ENCODE peak calls at places on chromosome 15, in six cellular contexts. N is chondrocyte, K is B cell, H is mucosa of descending colon, D is A549, Y is choroid plexus epithelial cell. E is an unnamed sample.

GRCh38 chr15:41417418-41417811 is 520 bp downstream of the RTF1 start:
- DNase-seq in D (peak), N (peak), H (no peak), K (no peak), Y (peak), E (peak)

GRCh38 chr15:74432968-74433591 is 678 bp downstream of the SEMA7A start:
- DNase-seq in H (peak), N (no peak), D (no peak), K (peak), Y (no peak), E (peak)

GRCh38 chr15:90264649-90265048 is 823 bp upstream of the NGRN start:
- DNase-seq in K (no peak), H (peak), N (no peak), D (peak), Y (no peak), E (no peak)

GRCh38 chr15:25689592-25689991 is 173.5 kb downstream of the ATP10A start:
- DNase-seq in D (no peak), N (peak), Y (no peak), H (no peak), K (no peak), E (no peak)

GRCh38 chr15:72916939-72917338 is 133.4 kb upstream of the ADPGK start:
- DNase-seq in N (no peak), H (no peak), Y (peak), K (no peak), D (no peak), E (no peak)

GRCh38 chr15:87943629-87944028 is 312.9 kb downstream of the NTRK3 start:
- DNase-seq in H (no peak), N (no peak), K (no peak), D (no peak), Y (no peak), E (no peak)

GRCh38 chr15:39624806-39625205 is 43.9 kb downstream of the THBS1 start:
- DNase-seq in D (no peak), N (no peak), K (no peak), H (peak), Y (peak), E (no peak)

GRCh38 chr15:75620776-75621536 is 4.6 kb downstream of the SNUPN start:
- DNase-seq in H (peak), K (no peak), D (no peak), Y (peak), N (peak), E (no peak)

GRCh38 chr15:40044717-40045571 is 6.0 kb upstream of the SRP14 start:
- DNase-seq in N (no peak), Y (peak), D (peak), H (peak), K (peak), E (peak)

GRCh38 chr15:101652783-101653430 is 726 bp upstream of the TM2D3 start:
- DNase-seq in H (no peak), Y (no peak), K (no peak), N (no peak), D (no peak), E (no peak)

GRCh38 chr15:64344651-64345262 is 11.2 kb downstream of the CSNK1G1 start:
- DNase-seq in H (no peak), N (no peak), K (no peak), D (no peak), Y (peak), E (no peak)

GRCh38 chr15:72962054-72962702 is 90.1 kb upstream of the NEO1 start:
- DNase-seq in H (peak), K (no peak), D (no peak), N (no peak), Y (no peak), E (no peak)

GRCh38 chr15:30953183-30953582 is 38.2 kb downstream of the MTMR10 start:
- DNase-seq in N (no peak), K (no peak), Y (no peak), D (no peak), H (no peak), E (no peak)

GRCh38 chr15:28933710-28934445 is 48.1 kb downstream of the APBA2 start:
- DNase-seq in N (peak), H (no peak), Y (no peak), K (no peak), D (no peak), E (no peak)

GRCh38 chr15:41882689-41883483 is 11.0 kb downstream of the SPTBN5 start:
- DNase-seq in Y (no peak), N (peak), D (no peak), K (peak), H (no peak), E (no peak)

GRCh38 chr15:70539912-70540520 is 223.3 kb downstream of the UACA start:
- DNase-seq in H (no peak), Y (no peak), K (no peak), N (no peak), D (no peak), E (no peak)

GRCh38 chr15:62824111-62824737 is 218.3 kb upstream of the TPM1 start:
- DNase-seq in Y (peak), N (no peak), K (no peak), D (no peak), H (no peak), E (no peak)

GRCh38 chr15:25664761-25665160 is 198.4 kb downstream of the ATP10A start:
- DNase-seq in N (no peak), H (no peak), K (no peak), Y (no peak), D (no peak), E (no peak)

GRCh38 chr15:56892651-56893348 is 25.6 kb upstream of the TCF12 start:
- DNase-seq in D (no peak), H (no peak), N (no peak), K (no peak), Y (peak), E (no peak)

GRCh38 chr15:64536244-64536836 is 76.0 kb downstream of the ZNF609 start:
- DNase-seq in N (no peak), H (no peak), K (no peak), D (peak), Y (peak), E (no peak)

GRCh38 chr15:74222705-74223104 is 13.4 kb upstream of the CCDC33 start:
- DNase-seq in D (no peak), N (no peak), H (no peak), K (no peak), Y (no peak), E (no peak)

GRCh38 chr15:63223463-63223862 is 34.1 kb downstream of the RAB8B start:
- DNase-seq in K (no peak), D (no peak), Y (no peak), N (no peak), H (no peak), E (no peak)

GRCh38 chr15:19973718-19974117 is 567.9 kb downstream of the GOLGA6L6 start:
- DNase-seq in D (no peak), K (no peak), Y (no peak), H (no peak), N (no peak), E (no peak)
- TF ChIP-seq CTCF in D (no peak), K (no peak), Y (no peak), H (no peak), N (no peak), E (no peak)

DNA sequence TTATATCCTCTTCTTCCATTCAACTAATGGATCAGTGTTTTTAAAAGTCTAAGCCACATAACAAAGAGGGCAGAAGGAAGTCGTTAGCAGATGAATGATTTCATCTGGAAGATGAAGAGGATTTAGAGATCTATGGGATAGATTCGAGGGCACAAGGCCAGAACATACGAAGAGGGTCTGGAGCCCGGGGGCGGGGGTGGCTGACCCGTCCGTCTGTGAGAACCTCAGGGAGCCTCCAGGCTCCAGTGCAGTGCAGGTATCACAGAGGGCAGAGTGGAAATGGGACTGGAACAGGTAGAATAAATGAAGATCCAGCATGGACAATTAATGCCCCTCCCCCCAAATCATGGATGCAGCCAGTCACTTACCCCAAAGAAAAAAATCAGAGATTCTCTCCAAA is 1.5 kb upstream of the GOLGA8B start:
- DNase-seq in D (no peak), N (no peak), H (no peak), K (no peak), Y (no peak), E (no peak)
- TF ChIP-seq CTCF in D (no peak), N (no peak), H (no peak), K (no peak), Y (no peak), E (no peak)

DNA sequence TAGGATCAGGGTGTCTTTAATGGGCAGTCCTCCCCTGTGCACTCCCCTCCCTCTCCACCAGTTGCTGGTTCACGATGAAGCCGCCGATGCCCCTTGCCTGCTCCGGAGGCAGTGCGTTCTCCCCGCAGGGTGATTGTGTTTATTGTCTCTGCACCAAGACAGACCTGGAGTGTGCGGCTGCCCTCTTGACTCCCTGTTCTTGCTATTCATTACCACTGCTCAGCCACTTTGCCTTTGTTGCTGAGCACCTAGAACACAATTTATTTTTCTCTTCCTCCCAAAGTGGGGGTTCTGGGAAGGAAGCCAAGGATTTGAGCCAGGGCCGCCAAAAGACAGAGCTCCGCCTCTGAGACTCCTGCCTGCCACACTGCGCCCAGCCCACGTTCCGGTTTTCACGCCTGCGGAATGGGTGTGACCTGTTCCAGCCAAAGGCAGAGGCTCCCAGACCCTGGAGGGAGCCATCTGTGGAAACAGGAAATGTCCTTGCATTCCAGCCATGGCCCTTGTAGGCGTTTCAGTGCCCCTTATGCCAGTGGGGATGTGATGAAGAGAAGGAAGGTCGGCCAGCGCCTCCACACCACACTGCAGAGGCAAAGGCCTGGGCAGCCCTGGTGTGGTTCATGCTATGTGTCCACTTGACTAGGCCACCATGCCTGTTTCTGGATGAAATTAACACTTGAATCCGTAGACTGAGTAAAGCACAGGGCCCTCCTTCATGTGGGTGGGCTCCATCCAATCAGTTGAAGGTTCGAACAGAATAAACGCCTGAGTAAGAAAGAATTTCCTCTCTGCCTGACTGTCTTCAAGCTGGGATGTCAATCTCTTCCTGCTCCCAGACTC is 85.8 kb downstream of the HMG20A start:
- DNase-seq in H (peak), N (no peak), Y (peak), D (no peak), K (no peak), E (no peak)
- TF ChIP-seq CTCF in H (no peak), N (no peak), Y (no peak), D (no peak), K (no peak), E (no peak)

DNA sequence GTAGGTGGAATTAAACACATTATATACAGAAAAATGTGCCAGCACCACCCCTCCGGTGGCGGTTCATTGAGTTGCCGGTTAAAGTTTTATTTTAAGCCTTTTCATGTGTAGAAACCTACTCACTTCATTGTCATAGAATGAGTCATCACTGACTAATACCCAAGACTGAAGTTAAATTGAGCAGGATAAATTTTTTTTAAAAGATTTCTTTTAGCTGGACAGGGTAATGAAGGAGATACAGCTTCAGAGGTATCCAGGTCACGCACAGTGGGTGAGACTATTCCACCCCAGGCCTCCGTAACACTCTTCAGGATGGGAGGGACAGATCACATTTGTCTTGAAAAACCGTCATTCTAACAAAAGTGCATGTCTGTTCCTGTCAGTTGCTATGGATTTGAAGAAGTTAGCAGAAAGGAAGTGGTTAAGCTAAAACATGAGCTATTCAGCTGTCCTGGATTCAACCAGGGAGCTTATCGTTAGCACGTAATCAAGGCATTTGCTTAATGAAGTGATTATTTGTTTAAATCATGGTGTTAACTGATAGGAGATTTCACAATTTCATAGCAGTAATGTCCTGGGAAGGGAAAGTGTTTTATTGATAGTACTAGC is 23.3 kb downstream of the WHAMM start:
- DNase-seq in Y (peak), H (no peak), K (no peak), D (peak), N (no peak), E (no peak)
- TF ChIP-seq CTCF in Y (peak), H (no peak), K (no peak), D (no peak), N (peak), E (no peak)

GRCh38 chr15:93049233-93049632 is 39.8 kb downstream of the RGMA start:
- DNase-seq in D (no peak), K (no peak), Y (no peak), N (no peak), H (no peak), E (no peak)

GRCh38 chr15:93046721-93047120 is 42.3 kb downstream of the RGMA start:
- DNase-seq in H (no peak), K (no peak), D (no peak), Y (no peak), N (no peak), E (no peak)

GRCh38 chr15:93048426-93048721 is 40.6 kb downstream of the RGMA start:
- DNase-seq in N (no peak), D (no peak), H (no peak), K (no peak), Y (no peak), E (no peak)

GRCh38 chr15:93048759-93049161 is 40.3 kb downstream of the RGMA start:
- DNase-seq in H (no peak), D (no peak), K (no peak), N (no peak), Y (no peak), E (no peak)

GRCh38 chr15:93047621-93048425 is 41.2 kb downstream of the RGMA start:
- DNase-seq in K (no peak), Y (no peak), D (no peak), H (no peak), N (no peak), E (no peak)
- TF ChIP-seq CTCF in K (no peak), Y (no peak), D (no peak), H (no peak), N (no peak), E (no peak)

GRCh38 chr15:84819291-84819768 is 2.2 kb downstream of the ALPK3 start:
- DNase-seq in K (no peak), H (no peak), N (peak), D (no peak), Y (no peak), E (no peak)
- TF ChIP-seq CTCF in K (no peak), H (no peak), N (no peak), D (no peak), Y (peak), E (no peak)

GRCh38 chr15:45641374-45641778 is 6.5 kb downstream of the SQOR start:
- DNase-seq in H (no peak), D (peak), N (no peak), K (no peak), Y (peak), E (no peak)
- TF ChIP-seq CTCF in H (no peak), D (no peak), N (no peak), K (no peak), Y (peak), E (no peak)

DNA sequence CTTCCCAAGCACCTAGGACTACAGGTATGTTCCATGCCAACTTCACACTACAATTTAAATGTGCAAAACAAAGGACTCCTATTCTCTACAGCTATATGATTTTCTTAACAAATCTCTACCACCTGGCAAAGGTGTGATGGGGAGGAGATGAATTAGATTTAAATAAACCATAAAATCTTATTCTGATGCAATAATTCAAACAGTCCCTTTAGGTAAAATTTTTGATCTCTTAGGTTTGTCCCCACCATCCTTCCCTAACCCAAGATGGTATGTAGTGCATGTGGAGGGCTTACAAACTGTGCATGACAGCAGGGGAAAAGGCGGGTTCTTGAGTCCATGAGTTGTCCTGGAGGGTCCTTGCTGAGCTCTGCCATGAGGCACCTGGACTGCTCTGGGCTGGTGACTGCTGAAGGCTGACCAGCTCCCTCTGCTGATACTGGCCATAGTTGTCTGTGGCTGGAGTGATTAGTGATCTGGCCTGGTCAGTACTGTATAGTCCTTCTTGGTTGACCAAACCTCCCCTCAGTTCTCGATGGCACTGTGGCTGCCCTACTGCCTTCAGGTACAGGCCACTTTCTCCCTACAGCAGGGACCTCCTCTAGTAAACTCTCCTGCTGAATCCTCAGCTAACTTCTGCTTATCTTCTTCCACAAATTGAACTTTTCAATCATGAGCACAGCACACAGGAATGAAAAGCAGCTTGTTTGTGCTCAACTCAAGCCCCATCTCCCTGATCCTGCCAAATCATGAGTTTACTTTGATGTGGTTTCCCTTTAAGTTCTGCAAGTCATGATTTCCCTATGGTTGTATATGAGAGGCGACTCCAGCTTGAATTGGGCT is 30.1 kb downstream of the CFAP161 start:
- DNase-seq in K (no peak), H (no peak), Y (peak), D (no peak), N (no peak), E (no peak)
- TF ChIP-seq CTCF in K (no peak), H (no peak), Y (peak), D (no peak), N (peak), E (no peak)

GRCh38 chr15:48718646-48719045 is 73.1 kb upstream of the FBN1 start:
- DNase-seq in N (no peak), D (no peak), H (no peak), Y (peak), K (no peak), E (no peak)

GRCh38 chr15:48720646-48721045 is 75.1 kb upstream of the FBN1 start:
- DNase-seq in D (no peak), N (no peak), Y (peak), K (no peak), H (no peak), E (no peak)

GRCh38 chr15:48719668-48720067 is 74.2 kb upstream of the FBN1 start:
- DNase-seq in K (no peak), Y (no peak), H (no peak), N (no peak), D (no peak), E (no peak)

GRCh38 chr15:48721061-48721810 is 75.7 kb upstream of the FBN1 start:
- DNase-seq in Y (no peak), K (no peak), H (no peak), N (no peak), D (no peak), E (no peak)

GRCh38 chr15:48717458-48717857 is 71.9 kb upstream of the FBN1 start:
- DNase-seq in N (no peak), H (no peak), K (no peak), Y (peak), D (no peak), E (no peak)
- TF ChIP-seq CTCF in N (peak), H (no peak), K (no peak), Y (peak), D (no peak), E (no peak)

GRCh38 chr15:43872416-43873020 is 45.7 kb downstream of the WDR76 start:
- DNase-seq in K (peak), D (peak), Y (peak), N (no peak), H (no peak), E (peak)
- TF ChIP-seq CTCF in K (peak), D (peak), Y (peak), N (peak), H (no peak), E (peak)

E was measured in nephron progenitor cell.